ENCODE peak calls at places on chromosome 18, in five cellular contexts. R, M, I, S and N are unnamed samples.

GRCh38 chr18:79927597-79928562 is 23.6 kb downstream of the SLC66A2 start:
- DNase-seq in R (no peak), S (peak; percentile 70), I (peak; percentile 34), M (no peak), N (no peak)

GRCh38 chr18:44702594-44702993 is 21.9 kb downstream of the SETBP1 start:
- DNase-seq in R (no peak), I (no peak), M (no peak), S (no peak), N (no peak)

GRCh38 chr18:54386043-54386442 is 28.3 kb downstream of the C18orf54 start:
- DNase-seq in R (no peak), I (no peak), M (no peak), S (no peak), N (no peak)

GRCh38 chr18:31618801-31619200 is 27.1 kb downstream of the TTR start:
- DNase-seq in I (no peak), S (no peak), R (no peak), M (no peak), N (no peak)

GRCh38 chr18:63367241-63367953 is 391 bp upstream of the KDSR start:
- DNase-seq in M (peak; percentile 96), R (peak; percentile 96), S (peak; percentile 94), I (peak; percentile 98), N (peak; percentile 86)

GRCh38 chr18:78861116-78861515 is 118.5 kb upstream of the SALL3 start:
- DNase-seq in S (no peak), I (no peak), R (no peak), M (no peak), N (no peak)

GRCh38 chr18:13455470-13455869 is 236.9 kb downstream of the LDLRAD4 start:
- DNase-seq in S (no peak), M (no peak), R (no peak), I (no peak), N (no peak)

GRCh38 chr18:28073658-28074057 is 103.3 kb downstream of the CDH2 start:
- DNase-seq in M (no peak), R (no peak), I (no peak), S (no peak), N (no peak)

GRCh38 chr18:21799706-21800105 is 59.1 kb downstream of the MIB1 start:
- DNase-seq in R (no peak), I (no peak), S (no peak), M (no peak), N (no peak)

GRCh38 chr18:13446581-13447470 is 228.3 kb downstream of the LDLRAD4 start:
- DNase-seq in M (no peak), S (no peak), R (peak; percentile 33), I (no peak), N (no peak)

GRCh38 chr18:24187049-24187448 is 48.2 kb downstream of the CABYR start:
- DNase-seq in S (no peak), M (no peak), R (no peak), I (no peak), N (no peak)

GRCh38 chr18:318791-319291 is 51.0 kb upstream of the THOC1 start:
- DNase-seq in R (no peak), M (no peak), S (no peak), I (no peak), N (no peak)

GRCh38 chr18:27605107-27605834 is 420.2 kb upstream of the CHST9 start:
- DNase-seq in I (no peak), M (peak; percentile 29), R (peak; percentile 64), S (no peak), N (peak; percentile 26)

GRCh38 chr18:69785466-69785865 is 162.2 kb downstream of the CD226 start:
- DNase-seq in S (no peak), I (no peak), R (no peak), M (no peak), N (no peak)

GRCh38 chr18:69790649-69791048 is 157.0 kb downstream of the CD226 start:
- DNase-seq in S (no peak), M (no peak), I (no peak), R (no peak), N (no peak)

GRCh38 chr18:69786427-69786826 is 161.2 kb downstream of the CD226 start:
- DNase-seq in M (no peak), R (no peak), S (no peak), I (no peak), N (no peak)

GRCh38 chr18:69787825-69788547 is 159.7 kb downstream of the CD226 start:
- DNase-seq in M (no peak), I (no peak), S (no peak), R (peak; percentile 10), N (no peak)

DNA sequence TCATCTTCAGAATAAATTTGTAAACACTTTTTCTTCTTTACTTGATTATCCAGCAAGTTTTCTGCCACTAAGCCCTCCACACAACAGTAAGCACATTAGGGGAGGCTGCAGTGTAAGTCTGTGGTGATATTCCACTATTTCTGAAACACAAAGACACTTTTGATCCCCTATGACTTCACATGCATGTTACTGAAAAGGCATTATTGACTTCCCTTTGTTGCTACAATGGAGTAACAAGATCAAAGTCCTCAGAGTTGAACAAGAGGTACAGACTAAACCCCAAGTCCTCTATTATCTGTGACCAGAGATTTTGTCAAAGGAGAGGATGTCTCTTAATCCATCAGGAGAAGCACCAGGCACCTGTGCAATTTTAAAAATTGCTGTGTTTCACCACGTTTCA is 157.9 kb downstream of the CD226 start:
- DNase-seq in R (no peak), M (no peak), S (no peak), I (no peak), N (no peak)
- TF ChIP-seq EP300 in R (no peak), M (no peak), S (no peak), I (no peak), N (no peak)

GRCh38 chr18:8724452-8724851 is 19.1 kb downstream of the MTCL1 start:
- DNase-seq in R (no peak), S (no peak), I (no peak), M (no peak), N (no peak)
- TF ChIP-seq POLR2A in R (no peak), S (no peak), I (no peak), M (no peak), N (no peak)

GRCh38 chr18:48934708-48935432 is 15.9 kb downstream of the SMAD7 start:
- DNase-seq in S (no peak), R (no peak), I (peak; percentile 80), M (peak; percentile 47), N (no peak)
- H3K4me1 ChIP-seq in S (peaks cover 94% of the 10 kb centered on the region), R (peaks cover 96% of the 10 kb centered on the region), I (peaks cover 99% of the 10 kb centered on the region), M (peaks cover 42% of the 10 kb centered on the region), N (peaks cover 77% of the 10 kb centered on the region)

GRCh38 chr18:23106575-23106974 is 28.7 kb upstream of the CABLES1 start:
- DNase-seq in R (peak; percentile 93), M (no peak), I (no peak), S (no peak), N (no peak)
- TF ChIP-seq EP300 in R (peak; percentile 86), M (no peak), I (no peak), S (no peak), N (no peak)

GRCh38 chr18:46250084-46250811 is 146.1 kb downstream of the HAUS1 start:
- DNase-seq in I (no peak), S (no peak), M (no peak), R (no peak), N (no peak)
- TF ChIP-seq POLR2A in I (no peak), S (no peak), M (no peak), R (no peak), N (no peak)

GRCh38 chr18:58865009-58865345 is 300 bp downstream of the ZNF532 start:
- DNase-seq in M (no peak), R (no peak), S (no peak), I (no peak), N (no peak)

GRCh38 chr18:58868440-58868839 is 3.8 kb downstream of the ZNF532 start:
- DNase-seq in S (no peak), M (no peak), R (no peak), I (peak; percentile 30), N (no peak)

GRCh38 chr18:58867281-58867961 is 2.7 kb downstream of the ZNF532 start:
- DNase-seq in M (no peak), S (no peak), I (peak; percentile 62), R (no peak), N (no peak)

GRCh38 chr18:58865714-58866113 is 1.0 kb downstream of the ZNF532 start:
- DNase-seq in S (no peak), R (no peak), I (peak; percentile 8), M (no peak), N (no peak)

DNA sequence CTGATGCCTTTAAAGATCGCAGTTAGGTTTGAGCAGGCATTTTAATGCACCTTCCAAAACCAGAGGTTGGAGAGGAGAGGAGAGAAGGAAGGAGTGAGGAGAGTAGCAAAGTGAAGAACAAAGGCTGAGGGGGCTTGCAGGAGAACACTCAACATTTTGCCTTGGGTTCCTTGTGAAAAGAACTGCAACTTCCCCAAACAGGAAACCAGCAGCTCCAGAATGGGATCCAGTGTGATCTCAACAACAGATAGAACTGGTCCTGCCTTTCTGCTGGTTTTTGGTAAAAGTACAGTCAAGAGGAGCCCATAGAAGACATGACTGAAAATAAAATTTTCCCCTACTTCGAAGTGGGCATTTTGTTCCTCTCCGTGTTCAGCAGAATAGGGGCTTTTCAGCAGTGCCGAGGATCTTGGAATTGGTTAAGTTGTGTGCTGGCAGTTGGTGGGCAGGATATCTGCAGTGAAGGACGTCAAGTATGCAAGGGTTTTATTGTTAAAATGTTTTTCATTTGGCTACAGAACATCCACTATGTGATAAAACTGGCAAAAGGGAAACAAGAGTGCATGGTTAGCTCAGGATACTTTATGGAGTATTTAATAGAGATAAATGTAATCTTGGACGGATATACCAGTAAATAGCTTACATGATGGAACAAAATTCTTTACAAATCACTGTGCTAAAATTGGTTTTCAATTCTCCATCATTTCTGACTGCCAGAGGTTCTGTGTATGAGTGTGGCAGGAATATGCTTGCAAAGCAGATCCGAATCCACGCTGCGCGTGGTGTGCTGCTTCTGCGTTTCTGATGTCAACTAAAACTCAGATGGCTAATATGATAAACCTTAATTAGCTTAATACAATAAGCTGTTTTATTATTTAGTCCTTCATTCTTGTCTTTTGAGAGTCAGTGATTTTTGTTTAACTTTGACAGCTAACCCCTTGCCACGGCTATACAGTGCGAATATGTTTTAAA is 1.9 kb downstream of the ZNF532 start:
- DNase-seq in S (no peak), I (peak; percentile 15), R (no peak), M (no peak), N (no peak)
- H3K4me1 ChIP-seq in S (peaks cover 62% of the 10 kb centered on the region), I (peaks cover 68% of the 10 kb centered on the region), R (peaks cover 37% of the 10 kb centered on the region), M (peaks cover 22% of the 10 kb centered on the region), N (peaks cover 87% of the 10 kb centered on the region)

GRCh38 chr18:8480506-8481328 is 128.5 kb upstream of the RAB12 start:
- DNase-seq in I (peak; percentile 73), S (no peak), R (peak; percentile 72), M (peak; percentile 44), N (no peak)
- TF ChIP-seq EP300 in I (no peak), S (no peak), R (no peak), M (no peak), N (no peak)

DNA sequence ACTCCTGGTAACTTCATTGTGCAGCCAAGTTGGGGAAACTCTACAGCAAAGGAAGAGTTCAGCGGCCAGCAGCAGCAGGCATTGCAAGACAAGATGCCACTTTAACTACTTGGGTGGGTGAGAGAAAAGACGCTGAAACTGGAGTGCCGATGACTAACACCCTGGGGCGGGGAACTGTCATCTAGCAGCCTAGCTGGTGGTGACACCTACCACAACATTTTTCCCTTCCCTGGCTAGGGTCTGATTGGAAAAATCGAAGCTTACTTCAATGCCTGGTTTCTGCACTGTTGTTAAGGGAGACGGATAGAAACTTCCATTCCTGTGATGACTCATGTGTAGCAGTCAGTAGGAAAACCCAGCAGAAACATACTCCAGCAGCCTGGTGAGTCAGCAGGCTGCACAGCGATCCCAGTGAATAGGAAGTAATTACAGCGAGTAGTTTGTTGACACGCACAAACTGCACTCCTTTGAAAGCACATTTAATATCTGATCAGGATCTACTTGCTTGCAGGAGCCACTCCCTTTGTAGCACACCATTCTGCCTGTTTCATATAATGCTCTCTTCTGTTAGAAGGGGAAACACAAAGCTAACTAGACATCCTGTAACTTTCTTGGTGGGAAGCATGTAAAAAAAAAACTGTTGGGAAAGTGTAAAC is 62.1 kb upstream of the MAPRE2 start:
- DNase-seq in R (peak; percentile 87), S (no peak), I (peak; percentile 78), M (peak; percentile 43), N (peak; percentile 49)
- TF ChIP-seq POLR2A in R (no peak), S (no peak), I (no peak), M (no peak), N (no peak)